ENCODE peak calls at places on chromosomes 2 and 18, in eight cellular contexts. Q, U, I, N, B, P, Z and O are unnamed samples.

GRCh38 chr2:8692783-8693768 is 11.2 kb downstream of the ID2 start:
- DNase-seq in Q (peak; percentile 28), U (peak; percentile 62), I (no peak), N (peak; percentile 51), B (peak; percentile 65), P (no peak), Z (peak; percentile 78), O (no peak)

GRCh38 chr18:26277374-26277773 is 51.1 kb downstream of the TAF4B start:
- DNase-seq in Q (no peak), U (no peak), I (no peak), N (no peak), B (no peak), P (no peak), Z (no peak), O (no peak)

GRCh38 chr2:175837046-175837445 is 165.0 kb downstream of the LNPK start:
- DNase-seq in Q (no peak), U (no peak), I (no peak), N (peak; percentile 41), B (no peak), P (no peak), Z (no peak), O (no peak)

GRCh38 chr2:29747786-29748470 is 173.5 kb downstream of the ALK start:
- DNase-seq in Q (no peak), U (no peak), I (no peak), N (no peak), B (peak; percentile 77), P (no peak), Z (no peak), O (no peak)

GRCh38 chr18:61333271-61333745 is at the start of gene CDH20:
- DNase-seq in Q (peak; percentile 66), U (no peak), I (no peak), N (no peak), B (no peak), P (no peak), Z (peak; percentile 86), O (peak; percentile 33)

GRCh38 chr18:23871410-23871809 is 143.1 kb upstream of the TTC39C start:
- DNase-seq in Q (no peak), U (peak; percentile 30), I (no peak), N (peak; percentile 40), B (no peak), P (no peak), Z (peak; percentile 13), O (no peak)

GRCh38 chr2:142741764-142742269 is 135.6 kb upstream of the KYNU start:
- DNase-seq in Q (no peak), U (no peak), I (no peak), N (no peak), B (no peak), P (no peak), Z (no peak), O (no peak)

GRCh38 chr18:58438161-58438983 is 190.5 kb downstream of the ALPK2 start:
- DNase-seq in Q (no peak), U (no peak), I (no peak), N (no peak), B (no peak), P (no peak), Z (no peak), O (no peak)

GRCh38 chr18:32114293-32114692 is 22.6 kb downstream of the RNF138 start:
- DNase-seq in Q (no peak), U (no peak), I (no peak), N (no peak), B (no peak), P (no peak), Z (no peak), O (no peak)

GRCh38 chr2:355773-356172 is 67.9 kb upstream of the ALKAL2 start:
- DNase-seq in Q (no peak), U (no peak), I (no peak), N (no peak), B (no peak), P (no peak), Z (no peak), O (no peak)

GRCh38 chr2:74021407-74021755 is 36.7 kb downstream of the TET3 start:
- DNase-seq in Q (no peak), U (no peak), I (no peak), N (no peak), B (no peak), P (no peak), Z (no peak), O (no peak)

GRCh38 chr2:197126630-197127029 is 183.9 kb downstream of the ANKRD44 start:
- DNase-seq in Q (no peak), U (no peak), I (no peak), N (no peak), B (no peak), P (no peak), Z (no peak), O (no peak)

GRCh38 chr2:182522428-182522896 is 95.6 kb upstream of the PDE1A start:
- DNase-seq in Q (peak; percentile 27), U (no peak), I (no peak), N (no peak), B (no peak), P (no peak), Z (no peak), O (no peak)

GRCh38 chr2:144040834-144041233 is 479.1 kb downstream of the ZEB2 start:
- DNase-seq in Q (no peak), U (no peak), I (no peak), N (no peak), B (no peak), P (no peak), Z (no peak), O (no peak)

GRCh38 chr2:144041612-144042011 is 478.3 kb downstream of the ZEB2 start:
- DNase-seq in Q (no peak), U (no peak), I (no peak), N (no peak), B (no peak), P (no peak), Z (peak; percentile 22), O (no peak)

GRCh38 chr2:144048631-144049060 is 471.3 kb downstream of the ZEB2 start:
- DNase-seq in Q (no peak), U (no peak), I (no peak), N (no peak), B (no peak), P (no peak), Z (no peak), O (no peak)

DNA sequence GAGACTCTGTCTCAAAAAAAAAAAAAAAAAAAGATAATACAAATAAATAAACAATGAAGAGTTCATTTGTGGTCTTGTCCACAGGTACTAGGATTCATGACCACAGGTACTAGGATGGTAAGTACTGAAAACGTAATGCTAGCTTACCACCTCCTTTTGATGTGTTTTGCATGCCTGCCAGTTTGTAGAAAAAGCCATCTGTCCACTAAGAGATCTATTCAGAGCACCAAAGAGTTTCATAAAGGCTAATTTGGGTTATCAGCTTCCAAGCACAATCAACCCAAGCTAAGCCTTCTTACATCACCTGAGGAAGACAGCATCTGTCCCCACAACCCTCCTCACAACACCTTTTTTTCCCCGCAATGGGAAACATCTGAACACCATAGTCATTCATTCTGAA is 477.2 kb downstream of the ZEB2 start:
- DNase-seq in Q (no peak), U (no peak), I (no peak), N (no peak), B (no peak), P (no peak), Z (no peak), O (no peak)
- H3K27ac ChIP-seq in Q (no peak overlapping the region), U (no peak overlapping the region), I (no peak overlapping the region), N (no peak overlapping the region), B (no peak overlapping the region), P (no peak overlapping the region), Z (no peak overlapping the region), O (no peak overlapping the region)

GRCh38 chr2:209525834-209526281 is 102.0 kb downstream of the MAP2 start:
- DNase-seq in Q (no peak), U (no peak), I (no peak), N (no peak), B (no peak), P (no peak), Z (no peak), O (no peak)

GRCh38 chr2:209519911-209520310 is 96.1 kb downstream of the MAP2 start:
- DNase-seq in Q (no peak), U (no peak), I (no peak), N (no peak), B (no peak), P (no peak), Z (peak; percentile 30), O (no peak)

GRCh38 chr2:209523778-209524362 is 100.0 kb downstream of the MAP2 start:
- DNase-seq in Q (no peak), U (no peak), I (no peak), N (no peak), B (no peak), P (no peak), Z (no peak), O (no peak)

GRCh38 chr2:209525336-209525735 is 101.5 kb downstream of the MAP2 start:
- DNase-seq in Q (no peak), U (no peak), I (no peak), N (no peak), B (no peak), P (no peak), Z (no peak), O (no peak)

DNA sequence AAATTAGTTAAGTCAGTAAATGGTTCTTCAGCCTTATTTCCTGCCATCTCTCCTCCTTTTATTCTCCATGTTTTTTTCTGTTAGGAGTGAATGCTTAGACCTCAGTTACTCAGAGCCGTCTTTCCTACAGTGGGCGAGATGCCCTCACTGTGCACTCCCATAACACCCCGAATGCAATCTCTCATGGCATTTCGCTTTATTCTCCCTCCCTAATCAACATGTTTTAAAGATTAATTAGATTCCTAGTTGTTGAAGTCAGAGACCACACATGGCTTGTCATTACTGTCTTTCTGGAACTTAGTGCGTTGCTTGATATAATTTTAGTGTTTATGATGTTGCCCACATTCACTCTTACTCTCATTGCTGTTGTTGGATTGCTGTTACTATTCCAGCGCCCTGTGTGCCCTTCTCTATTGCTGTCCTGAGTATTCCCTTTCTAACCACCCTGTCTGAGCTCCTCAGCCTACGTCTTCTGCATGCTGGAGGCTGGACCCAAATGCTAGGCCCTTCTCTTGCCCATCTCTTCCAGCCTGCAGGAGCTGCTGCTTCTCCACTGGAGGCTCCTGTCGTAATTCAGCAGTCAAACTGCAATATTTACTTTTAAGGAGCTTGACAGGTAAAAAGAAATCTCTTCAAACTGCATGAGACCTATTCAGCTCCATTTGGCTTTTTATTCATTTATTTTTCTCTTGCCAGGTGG is 99.3 kb downstream of the MAP2 start:
- DNase-seq in Q (no peak), U (no peak), I (no peak), N (no peak), B (no peak), P (no peak), Z (no peak), O (no peak)
- H3K27ac ChIP-seq in Q (no peak overlapping the region), U (no peak overlapping the region), I (no peak overlapping the region), N (no peak overlapping the region), B (no peak overlapping the region), P (no peak overlapping the region), Z (no peak overlapping the region), O (peak overlapping the region; percentile 59)

DNA sequence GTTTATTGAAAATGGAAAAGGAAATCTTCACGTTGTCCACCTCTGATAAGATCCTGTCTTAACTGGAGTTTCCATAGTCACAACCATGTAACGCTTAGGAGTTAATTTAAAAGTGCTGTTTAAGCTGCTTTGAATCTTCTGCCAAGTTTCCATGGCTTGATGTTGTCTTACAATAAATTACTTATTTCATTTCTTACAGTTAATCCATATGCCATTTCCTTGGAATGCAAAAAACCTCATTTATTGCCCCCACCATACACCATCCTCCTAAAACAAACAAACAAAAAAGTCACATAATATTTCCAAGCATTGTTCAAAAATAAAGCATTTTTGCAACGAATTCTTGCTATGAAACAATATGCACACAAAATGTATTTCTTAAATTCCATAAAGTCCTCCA is 46.7 kb upstream of the PXDN start:
- DNase-seq in Q (no peak), U (no peak), I (no peak), N (no peak), B (no peak), P (no peak), Z (no peak), O (no peak)
- H3K27ac ChIP-seq in Q (no peak overlapping the region), U (no peak overlapping the region), I (no peak overlapping the region), N (no peak overlapping the region), B (no peak overlapping the region), P (peak overlapping the region; percentile 75), Z (no peak overlapping the region), O (no peak overlapping the region)

GRCh38 chr18:46718501-46719341 is 38.1 kb downstream of the ST8SIA5 start:
- DNase-seq in Q (no peak), U (no peak), I (no peak), N (no peak), B (no peak), P (no peak), Z (no peak), O (peak; percentile 64)
- H3K27ac ChIP-seq in Q (no peak overlapping the region), U (no peak overlapping the region), I (peak overlapping the region; percentile 0), N (no peak overlapping the region), B (no peak overlapping the region), P (no peak overlapping the region), Z (no peak overlapping the region), O (peak overlapping the region; percentile 57)